ENCODE peak calls at places on chromosomes 13 and 19, in six cellular contexts. One of them, this sample, is unnamed.
A peak's percentile ranks its signal among the peaks of the same experiment; 100 is the strongest.

GRCh38 chr19:5567360-5567970 is at the start of gene TINCR:
- DNase-seq in CD4-positive, alpha-beta memory T cell: no peak
- DNase-seq in effector memory CD4-positive, alpha-beta T cell: no peak
- DNase-seq in CD4-positive, alpha-beta T cell: no peak
- DNase-seq in AG04450: no peak
- DNase-seq in substantia nigra: no peak
- DNase-seq in this sample: no peak

GRCh38 chr13:31022491-31022890 is 90.0 kb downstream of the TEX26 start:
- DNase-seq in CD4-positive, alpha-beta memory T cell: no peak
- DNase-seq in AG04450: no peak
- DNase-seq in effector memory CD4-positive, alpha-beta T cell: no peak
- DNase-seq in CD4-positive, alpha-beta T cell: no peak
- DNase-seq in substantia nigra: no peak
- DNase-seq in this sample: no peak

GRCh38 chr13:112444416-112445399 is 68.6 kb downstream of the SPACA7 start:
- DNase-seq in CD4-positive, alpha-beta T cell: no peak
- DNase-seq in effector memory CD4-positive, alpha-beta T cell: no peak
- DNase-seq in substantia nigra: no peak
- DNase-seq in CD4-positive, alpha-beta memory T cell: no peak
- DNase-seq in AG04450: no peak
- DNase-seq in this sample: peak; percentile 54

GRCh38 chr13:104567114-104567513 is 1500.9 kb upstream of the SLC10A2 start:
- DNase-seq in substantia nigra: no peak
- DNase-seq in CD4-positive, alpha-beta memory T cell: no peak
- DNase-seq in CD4-positive, alpha-beta T cell: no peak
- DNase-seq in AG04450: no peak
- DNase-seq in effector memory CD4-positive, alpha-beta T cell: no peak
- DNase-seq in this sample: no peak

GRCh38 chr13:93476175-93476574 is 249.6 kb downstream of the GPC6 start:
- DNase-seq in AG04450: peak; percentile 71
- DNase-seq in substantia nigra: no peak
- DNase-seq in effector memory CD4-positive, alpha-beta T cell: no peak
- DNase-seq in CD4-positive, alpha-beta memory T cell: no peak
- DNase-seq in CD4-positive, alpha-beta T cell: no peak
- DNase-seq in this sample: peak; percentile 76

GRCh38 chr13:48252176-48252575 is 19.2 kb downstream of the ITM2B start:
- DNase-seq in CD4-positive, alpha-beta memory T cell: no peak
- DNase-seq in substantia nigra: no peak
- DNase-seq in CD4-positive, alpha-beta T cell: no peak
- DNase-seq in effector memory CD4-positive, alpha-beta T cell: no peak
- DNase-seq in AG04450: no peak
- DNase-seq in this sample: no peak

GRCh38 chr13:39422845-39423565 is 180.0 kb downstream of the LHFPL6 start:
- DNase-seq in effector memory CD4-positive, alpha-beta T cell: no peak
- DNase-seq in AG04450: no peak
- DNase-seq in CD4-positive, alpha-beta memory T cell: no peak
- DNase-seq in substantia nigra: no peak
- DNase-seq in CD4-positive, alpha-beta T cell: no peak
- DNase-seq in this sample: no peak

GRCh38 chr13:90445179-90445578 is 902.3 kb upstream of the MIR17HG start:
- DNase-seq in CD4-positive, alpha-beta memory T cell: no peak
- DNase-seq in effector memory CD4-positive, alpha-beta T cell: no peak
- DNase-seq in AG04450: peak; percentile 79
- DNase-seq in substantia nigra: no peak
- DNase-seq in CD4-positive, alpha-beta T cell: no peak
- DNase-seq in this sample: peak; percentile 77

GRCh38 chr13:32746474-32746873 is 160.2 kb downstream of the PDS5B start:
- DNase-seq in effector memory CD4-positive, alpha-beta T cell: no peak
- DNase-seq in AG04450: no peak
- DNase-seq in CD4-positive, alpha-beta memory T cell: no peak
- DNase-seq in substantia nigra: no peak
- DNase-seq in CD4-positive, alpha-beta T cell: no peak
- DNase-seq in this sample: no peak

GRCh38 chr13:29239653-29240525 is 355.6 kb downstream of the SLC7A1 start:
- DNase-seq in CD4-positive, alpha-beta T cell: no peak
- DNase-seq in CD4-positive, alpha-beta memory T cell: no peak
- DNase-seq in AG04450: no peak
- DNase-seq in substantia nigra: no peak
- DNase-seq in effector memory CD4-positive, alpha-beta T cell: no peak
- DNase-seq in this sample: no peak

GRCh38 chr13:79799049-79799448 is 318.1 kb downstream of the NDFIP2 start:
- DNase-seq in effector memory CD4-positive, alpha-beta T cell: no peak
- DNase-seq in substantia nigra: no peak
- DNase-seq in CD4-positive, alpha-beta T cell: no peak
- DNase-seq in AG04450: no peak
- DNase-seq in CD4-positive, alpha-beta memory T cell: no peak
- DNase-seq in this sample: no peak

GRCh38 chr13:48862572-48862971 is 113.1 kb upstream of the FNDC3A start:
- DNase-seq in substantia nigra: no peak
- DNase-seq in CD4-positive, alpha-beta memory T cell: no peak
- DNase-seq in CD4-positive, alpha-beta T cell: no peak
- DNase-seq in AG04450: no peak
- DNase-seq in effector memory CD4-positive, alpha-beta T cell: no peak
- DNase-seq in this sample: no peak

GRCh38 chr13:114272977-114273376 is 8.4 kb upstream of the UPF3A start:
- DNase-seq in substantia nigra: no peak
- DNase-seq in effector memory CD4-positive, alpha-beta T cell: no peak
- DNase-seq in CD4-positive, alpha-beta T cell: no peak
- DNase-seq in AG04450: no peak
- DNase-seq in CD4-positive, alpha-beta memory T cell: no peak
- DNase-seq in this sample: no peak

GRCh38 chr19:54160182-54160811 is 776 bp upstream of the LENG1 start:
- DNase-seq in effector memory CD4-positive, alpha-beta T cell: no peak
- DNase-seq in AG04450: no peak
- DNase-seq in CD4-positive, alpha-beta memory T cell: no peak
- DNase-seq in CD4-positive, alpha-beta T cell: no peak
- DNase-seq in substantia nigra: no peak
- DNase-seq in this sample: no peak

GRCh38 chr13:20340759-20341161 is 108.6 kb upstream of the GJB6 start:
- DNase-seq in effector memory CD4-positive, alpha-beta T cell: no peak
- DNase-seq in CD4-positive, alpha-beta T cell: no peak
- DNase-seq in CD4-positive, alpha-beta memory T cell: no peak
- DNase-seq in substantia nigra: no peak
- DNase-seq in AG04450: no peak
- DNase-seq in this sample: no peak

GRCh38 chr19:2723747-2724146 is 2.6 kb upstream of the DIRAS1 start:
- DNase-seq in CD4-positive, alpha-beta memory T cell: no peak
- DNase-seq in effector memory CD4-positive, alpha-beta T cell: no peak
- DNase-seq in CD4-positive, alpha-beta T cell: no peak
- DNase-seq in AG04450: no peak
- DNase-seq in substantia nigra: no peak
- DNase-seq in this sample: no peak
- H3K27ac ChIP-seq in CD4-positive, alpha-beta memory T cell: no peak overlapping the region
- H3K27ac ChIP-seq in effector memory CD4-positive, alpha-beta T cell: no peak overlapping the region
- H3K27ac ChIP-seq in CD4-positive, alpha-beta T cell: no peak overlapping the region
- H3K27ac ChIP-seq in AG04450: no peak overlapping the region
- H3K27ac ChIP-seq in substantia nigra: no peak overlapping the region
- H3K27ac ChIP-seq in this sample: no peak overlapping the region

GRCh38 chr13:83219832-83220231 is 662.4 kb downstream of the SLITRK1 start:
- DNase-seq in effector memory CD4-positive, alpha-beta T cell: no peak
- DNase-seq in substantia nigra: no peak
- DNase-seq in AG04450: no peak
- DNase-seq in CD4-positive, alpha-beta memory T cell: no peak
- DNase-seq in CD4-positive, alpha-beta T cell: no peak
- DNase-seq in this sample: no peak

GRCh38 chr13:83220241-83220640 is 662.0 kb downstream of the SLITRK1 start:
- DNase-seq in AG04450: no peak
- DNase-seq in substantia nigra: no peak
- DNase-seq in effector memory CD4-positive, alpha-beta T cell: no peak
- DNase-seq in CD4-positive, alpha-beta memory T cell: no peak
- DNase-seq in CD4-positive, alpha-beta T cell: no peak
- DNase-seq in this sample: no peak

GRCh38 chr13:83221256-83221655 is 661.0 kb downstream of the SLITRK1 start:
- DNase-seq in CD4-positive, alpha-beta T cell: no peak
- DNase-seq in AG04450: no peak
- DNase-seq in effector memory CD4-positive, alpha-beta T cell: no peak
- DNase-seq in substantia nigra: no peak
- DNase-seq in CD4-positive, alpha-beta memory T cell: no peak
- DNase-seq in this sample: no peak

GRCh38 chr13:83223546-83223945 is 658.7 kb downstream of the SLITRK1 start:
- DNase-seq in effector memory CD4-positive, alpha-beta T cell: no peak
- DNase-seq in AG04450: no peak
- DNase-seq in CD4-positive, alpha-beta T cell: no peak
- DNase-seq in substantia nigra: no peak
- DNase-seq in CD4-positive, alpha-beta memory T cell: no peak
- DNase-seq in this sample: no peak

GRCh38 chr13:83221813-83222241 is 660.4 kb downstream of the SLITRK1 start:
- DNase-seq in CD4-positive, alpha-beta T cell: no peak
- DNase-seq in effector memory CD4-positive, alpha-beta T cell: no peak
- DNase-seq in substantia nigra: no peak
- DNase-seq in CD4-positive, alpha-beta memory T cell: no peak
- DNase-seq in AG04450: peak; percentile 18
- DNase-seq in this sample: no peak
- H3K27ac ChIP-seq in CD4-positive, alpha-beta T cell: no peak overlapping the region
- H3K27ac ChIP-seq in effector memory CD4-positive, alpha-beta T cell: no peak overlapping the region
- H3K27ac ChIP-seq in substantia nigra: no peak overlapping the region
- H3K27ac ChIP-seq in CD4-positive, alpha-beta memory T cell: no peak overlapping the region
- H3K27ac ChIP-seq in AG04450: no peak overlapping the region
- H3K27ac ChIP-seq in this sample: no peak overlapping the region

GRCh38 chr13:101452519-101453485 is at the start of gene ITGBL1:
- DNase-seq in substantia nigra: no peak
- DNase-seq in effector memory CD4-positive, alpha-beta T cell: no peak
- DNase-seq in CD4-positive, alpha-beta T cell: no peak
- DNase-seq in CD4-positive, alpha-beta memory T cell: no peak
- DNase-seq in AG04450: no peak
- DNase-seq in this sample: peak; percentile 62

GRCh38 chr13:101455863-101456262 is 3.4 kb downstream of the ITGBL1 start:
- DNase-seq in AG04450: peak; percentile 79
- DNase-seq in effector memory CD4-positive, alpha-beta T cell: no peak
- DNase-seq in substantia nigra: no peak
- DNase-seq in CD4-positive, alpha-beta memory T cell: no peak
- DNase-seq in CD4-positive, alpha-beta T cell: no peak
- DNase-seq in this sample: peak; percentile 61

GRCh38 chr13:101453784-101454201 is 1.3 kb downstream of the ITGBL1 start:
- DNase-seq in AG04450: no peak
- DNase-seq in substantia nigra: peak; percentile 2
- DNase-seq in CD4-positive, alpha-beta T cell: no peak
- DNase-seq in CD4-positive, alpha-beta memory T cell: no peak
- DNase-seq in effector memory CD4-positive, alpha-beta T cell: no peak
- DNase-seq in this sample: peak; percentile 39

GRCh38 chr13:101454767-101455166 is 2.3 kb downstream of the ITGBL1 start:
- DNase-seq in AG04450: no peak
- DNase-seq in substantia nigra: no peak
- DNase-seq in CD4-positive, alpha-beta T cell: no peak
- DNase-seq in CD4-positive, alpha-beta memory T cell: no peak
- DNase-seq in effector memory CD4-positive, alpha-beta T cell: no peak
- DNase-seq in this sample: peak; percentile 63

GRCh38 chr13:101457176-101457575 is 4.7 kb downstream of the ITGBL1 start:
- DNase-seq in substantia nigra: no peak
- DNase-seq in effector memory CD4-positive, alpha-beta T cell: no peak
- DNase-seq in CD4-positive, alpha-beta memory T cell: no peak
- DNase-seq in CD4-positive, alpha-beta T cell: no peak
- DNase-seq in AG04450: no peak
- DNase-seq in this sample: no peak
- H3K27ac ChIP-seq in substantia nigra: no peak overlapping the region
- H3K27ac ChIP-seq in effector memory CD4-positive, alpha-beta T cell: no peak overlapping the region
- H3K27ac ChIP-seq in CD4-positive, alpha-beta memory T cell: no peak overlapping the region
- H3K27ac ChIP-seq in CD4-positive, alpha-beta T cell: no peak overlapping the region
- H3K27ac ChIP-seq in AG04450: no peak overlapping the region
- H3K27ac ChIP-seq in this sample: peak overlapping the region; percentile 99

GRCh38 chr13:74758188-74758587 is 624.0 kb upstream of the KLF12 start:
- DNase-seq in substantia nigra: no peak
- DNase-seq in AG04450: no peak
- DNase-seq in CD4-positive, alpha-beta memory T cell: no peak
- DNase-seq in CD4-positive, alpha-beta T cell: no peak
- DNase-seq in effector memory CD4-positive, alpha-beta T cell: no peak
- DNase-seq in this sample: no peak

GRCh38 chr13:74765955-74766354 is 631.8 kb upstream of the KLF12 start:
- DNase-seq in effector memory CD4-positive, alpha-beta T cell: no peak
- DNase-seq in CD4-positive, alpha-beta T cell: no peak
- DNase-seq in AG04450: no peak
- DNase-seq in CD4-positive, alpha-beta memory T cell: no peak
- DNase-seq in substantia nigra: no peak
- DNase-seq in this sample: no peak

GRCh38 chr13:74767031-74767430 is 632.8 kb upstream of the KLF12 start:
- DNase-seq in CD4-positive, alpha-beta memory T cell: no peak
- DNase-seq in CD4-positive, alpha-beta T cell: no peak
- DNase-seq in AG04450: no peak
- DNase-seq in effector memory CD4-positive, alpha-beta T cell: no peak
- DNase-seq in substantia nigra: no peak
- DNase-seq in this sample: no peak

DNA sequence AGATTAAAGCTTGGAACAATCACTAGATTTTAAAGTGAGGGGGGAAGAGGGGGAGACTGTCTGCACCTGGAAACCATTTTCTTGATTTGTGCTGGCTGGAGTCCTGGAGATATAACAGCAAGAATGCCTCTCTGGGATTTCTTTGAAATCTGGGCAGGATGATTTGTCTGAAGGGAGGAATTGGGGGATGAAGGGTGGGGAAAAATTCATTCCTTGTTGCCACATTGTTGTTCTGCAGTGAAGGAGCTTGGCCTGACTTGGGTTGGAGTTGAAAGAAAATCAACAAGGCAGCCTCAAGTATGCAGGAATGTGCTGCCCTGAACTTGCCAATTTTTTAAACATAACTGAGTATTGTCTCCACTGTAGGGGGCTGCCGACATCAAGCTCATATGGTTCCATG is 627.6 kb upstream of the KLF12 start:
- DNase-seq in effector memory CD4-positive, alpha-beta T cell: no peak
- DNase-seq in CD4-positive, alpha-beta memory T cell: no peak
- DNase-seq in AG04450: no peak
- DNase-seq in CD4-positive, alpha-beta T cell: no peak
- DNase-seq in substantia nigra: no peak
- DNase-seq in this sample: no peak
- H3K27ac ChIP-seq in effector memory CD4-positive, alpha-beta T cell: no peak overlapping the region
- H3K27ac ChIP-seq in CD4-positive, alpha-beta memory T cell: no peak overlapping the region
- H3K27ac ChIP-seq in AG04450: no peak overlapping the region
- H3K27ac ChIP-seq in CD4-positive, alpha-beta T cell: no peak overlapping the region
- H3K27ac ChIP-seq in substantia nigra: no peak overlapping the region
- H3K27ac ChIP-seq in this sample: no peak overlapping the region

DNA sequence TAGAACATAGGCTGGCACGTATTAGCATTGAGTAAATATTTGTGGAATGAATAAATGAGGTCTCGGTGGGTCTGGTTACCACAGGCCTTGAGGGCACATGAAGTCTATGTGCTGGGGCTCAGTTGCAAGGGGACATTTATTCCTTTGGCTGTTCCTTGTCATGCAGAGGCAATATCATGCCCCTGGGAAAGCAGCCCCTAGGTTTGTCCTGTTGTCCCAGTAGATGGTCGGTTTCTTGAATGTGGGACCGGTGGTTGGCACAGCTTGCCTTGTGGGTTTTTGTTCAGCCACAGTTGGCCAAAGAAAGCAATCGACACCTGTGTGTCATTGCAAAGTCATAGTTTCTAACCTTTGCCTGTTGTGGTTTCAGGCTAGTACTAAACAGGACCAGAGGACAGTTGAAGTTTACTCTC is 24.7 kb upstream of the GPR183 start:
- DNase-seq in CD4-positive, alpha-beta T cell: no peak
- DNase-seq in substantia nigra: no peak
- DNase-seq in CD4-positive, alpha-beta memory T cell: no peak
- DNase-seq in effector memory CD4-positive, alpha-beta T cell: no peak
- DNase-seq in AG04450: no peak
- DNase-seq in this sample: peak; percentile 89
- H3K27ac ChIP-seq in CD4-positive, alpha-beta T cell: no peak overlapping the region
- H3K27ac ChIP-seq in substantia nigra: no peak overlapping the region
- H3K27ac ChIP-seq in CD4-positive, alpha-beta memory T cell: no peak overlapping the region
- H3K27ac ChIP-seq in effector memory CD4-positive, alpha-beta T cell: no peak overlapping the region
- H3K27ac ChIP-seq in AG04450: no peak overlapping the region
- H3K27ac ChIP-seq in this sample: peak overlapping the region; percentile 19